ENCODE peak calls at places on chromosomes 16 and 17, in eight cellular contexts. P, N, W, G, E, K, D and H are unnamed samples.

GRCh38 chr17:41082565-41083136 is 1.3 kb upstream of the KRTAP4-7 start:
- DNase-seq in P (no peak), E (no peak), G (peak; percentile 58), N (no peak), K (no peak), W (no peak), D (no peak), H (no peak)

GRCh38 chr17:40069751-40070643 is 7.2 kb downstream of the THRA start:
- DNase-seq in N (no peak), E (peak; percentile 90), W (peak; percentile 53), P (no peak), D (peak; percentile 54), G (peak; percentile 24), K (no peak), H (peak; percentile 38)

GRCh38 chr17:59357929-59358328 is 26.5 kb downstream of the YPEL2 start:
- DNase-seq in P (no peak), W (no peak), D (no peak), N (no peak), E (no peak), K (no peak), G (peak; percentile 85), H (no peak)

GRCh38 chr17:4711671-4712111 is 1.3 kb downstream of the ARRB2 start:
- DNase-seq in W (no peak), P (no peak), K (no peak), N (no peak), G (no peak), E (no peak), D (peak; percentile 78), H (no peak)

GRCh38 chr16:1002399-1003161 is 21.0 kb downstream of the SOX8 start:
- DNase-seq in G (peak; percentile 69), K (no peak), D (no peak), E (no peak), P (no peak), W (peak; percentile 81), N (peak; percentile 34), H (peak; percentile 93)

GRCh38 chr16:2963074-2963610 is 933 bp upstream of the KREMEN2 start:
- DNase-seq in E (no peak), W (no peak), K (peak; percentile 60), N (no peak), P (no peak), G (no peak), D (no peak), H (no peak)

GRCh38 chr17:32741381-32741780 is 135.5 kb downstream of the MYO1D start:
- DNase-seq in E (no peak), G (no peak), W (no peak), K (no peak), N (no peak), D (no peak), P (no peak), H (no peak)

GRCh38 chr17:9612016-9612415 is 33.3 kb upstream of the USP43 start:
- DNase-seq in K (no peak), G (peak; percentile 2), D (no peak), P (no peak), N (no peak), W (no peak), E (no peak), H (no peak)

GRCh38 chr17:82160081-82160480 is 52.6 kb downstream of the CCDC57 start:
- DNase-seq in N (no peak), D (no peak), K (no peak), P (no peak), G (peak; percentile 85), E (peak; percentile 58), W (peak; percentile 52), H (no peak)

GRCh38 chr17:40068584-40068916 is 5.8 kb downstream of the THRA start:
- DNase-seq in K (no peak), P (no peak), E (no peak), N (no peak), D (no peak), W (no peak), G (no peak), H (no peak)

GRCh38 chr16:10933865-10934264 is 8.4 kb downstream of the DEXI start:
- DNase-seq in K (no peak), W (no peak), D (no peak), P (no peak), E (no peak), G (no peak), N (no peak), H (no peak)

GRCh38 chr17:16922386-16923096 is 49.4 kb downstream of the TNFRSF13B start:
- DNase-seq in E (no peak), N (no peak), K (no peak), W (no peak), P (no peak), D (no peak), G (no peak), H (peak; percentile 8)

GRCh38 chr16:70391881-70392481 is 45.3 kb downstream of the DDX19A start:
- DNase-seq in G (peak; percentile 43), N (no peak), P (no peak), E (no peak), D (no peak), K (peak; percentile 91), W (no peak), H (no peak)

GRCh38 chr16:85834741-85835140 is 35.2 kb downstream of the COX4I1 start:
- DNase-seq in K (no peak), G (no peak), D (no peak), W (no peak), N (no peak), E (no peak), P (no peak), H (no peak)

GRCh38 chr16:52283581-52284375 is 263.2 kb downstream of the TOX3 start:
- DNase-seq in G (no peak), D (no peak), N (no peak), E (no peak), W (no peak), K (no peak), P (no peak), H (no peak)

GRCh38 chr16:52283018-52283417 is 263.9 kb downstream of the TOX3 start:
- DNase-seq in E (no peak), K (no peak), W (no peak), G (peak; percentile 0), N (no peak), D (no peak), P (no peak), H (no peak)
- H3K4me3 ChIP-seq in E (no peak overlapping the region), K (no peak overlapping the region), W (no peak overlapping the region), G (no peak overlapping the region), N (no peak overlapping the region), D (no peak overlapping the region), P (no peak overlapping the region), H (no peak overlapping the region)

GRCh38 chr16:15856217-15856616 is 611 bp downstream of the MYH11 start:
- DNase-seq in K (no peak), G (no peak), E (no peak), N (no peak), W (no peak), D (no peak), P (no peak), H (no peak)

GRCh38 chr16:15856901-15857778 is at the start of gene MYH11:
- DNase-seq in W (no peak), N (no peak), P (no peak), K (no peak), G (peak; percentile 31), E (no peak), D (peak; percentile 14), H (no peak)

GRCh38 chr16:15855704-15856003 is 1.2 kb downstream of the MYH11 start:
- DNase-seq in N (no peak), G (no peak), W (no peak), P (no peak), K (no peak), E (no peak), D (no peak), H (no peak)

GRCh38 chr16:15858921-15859668 is 2.3 kb upstream of the MYH11 start:
- DNase-seq in G (no peak), P (no peak), D (no peak), N (no peak), K (no peak), E (no peak), W (no peak), H (no peak)

GRCh38 chr16:15857779-15858560 is 1.1 kb upstream of the MYH11 start:
- DNase-seq in K (no peak), D (no peak), P (peak; percentile 12), G (no peak), N (no peak), E (peak; percentile 21), W (peak; percentile 22), H (no peak)
- H3K27ac ChIP-seq in K (peak overlapping the region; percentile 19), D (no peak overlapping the region), P (no peak overlapping the region), G (no peak overlapping the region), N (no peak overlapping the region), E (peak overlapping the region; percentile 73), W (no peak overlapping the region), H (no peak overlapping the region)

GRCh38 chr17:74760404-74761105 is 12.1 kb downstream of the NHERF1 start:
- DNase-seq in E (peak; percentile 64), D (no peak), P (no peak), N (no peak), G (peak; percentile 53), K (no peak), W (no peak), H (no peak)

GRCh38 chr17:74766413-74766812 is 9.7 kb downstream of the NAT9 start:
- DNase-seq in N (no peak), D (no peak), P (no peak), W (no peak), K (no peak), E (no peak), G (no peak), H (no peak)

GRCh38 chr17:74761419-74761818 is 13.0 kb downstream of the NHERF1 start:
- DNase-seq in P (no peak), N (no peak), D (no peak), W (no peak), G (no peak), E (no peak), K (no peak), H (no peak)

GRCh38 chr17:74761931-74762330 is 13.5 kb downstream of the NHERF1 start:
- DNase-seq in D (no peak), W (no peak), K (no peak), P (no peak), E (no peak), G (no peak), N (no peak), H (no peak)

GRCh38 chr17:74763565-74764387 is 12.4 kb downstream of the NAT9 start:
- DNase-seq in W (no peak), E (no peak), G (no peak), K (no peak), D (no peak), P (no peak), N (no peak), H (no peak)
- H3K4me3 ChIP-seq in W (no peak overlapping the region), E (no peak overlapping the region), G (no peak overlapping the region), K (no peak overlapping the region), D (no peak overlapping the region), P (no peak overlapping the region), N (no peak overlapping the region), H (no peak overlapping the region)

DNA sequence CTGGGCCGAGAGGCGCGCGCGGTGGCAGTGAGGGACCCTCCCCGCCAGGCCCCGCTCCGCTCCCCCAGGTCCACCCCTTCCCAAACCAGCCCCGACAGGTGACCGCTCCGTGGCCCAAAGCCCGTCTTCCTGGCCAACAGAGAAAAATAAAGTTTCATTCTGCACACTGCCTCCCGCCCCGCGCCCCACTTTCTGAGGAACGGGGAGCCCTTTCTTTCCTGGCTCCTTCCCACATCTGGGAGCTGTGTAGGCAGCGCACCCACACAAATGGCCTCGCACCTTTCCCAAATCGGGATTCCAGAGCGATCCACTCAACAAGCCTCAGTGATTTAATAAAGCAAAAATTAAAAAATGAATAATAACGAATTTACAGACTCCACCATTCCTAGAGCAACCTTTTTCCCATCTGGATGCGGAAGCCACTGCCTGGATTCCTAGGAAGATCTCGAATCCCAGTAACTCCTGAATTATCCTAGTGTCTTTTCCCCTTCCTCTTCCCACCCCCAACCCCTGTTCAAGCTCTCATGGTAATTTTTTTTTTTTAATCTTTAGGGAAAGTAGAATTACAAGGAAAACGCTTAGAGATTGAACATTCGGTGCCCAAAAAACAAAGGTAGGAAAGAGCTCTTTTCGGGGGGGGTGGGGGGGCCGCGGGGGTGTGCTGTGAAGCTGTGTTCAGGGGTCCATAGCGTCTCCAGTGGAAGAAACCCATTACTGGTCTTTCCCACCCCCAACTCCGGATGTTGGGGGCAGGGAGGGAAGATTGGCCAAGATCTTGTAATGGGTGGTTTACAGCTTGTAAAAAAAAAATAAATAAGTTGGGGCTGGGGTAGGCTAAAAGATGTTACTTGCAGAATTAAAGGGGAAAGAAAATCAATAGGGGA is 1.6 kb downstream of the IGF2BP1 start:
- DNase-seq in K (no peak), G (no peak), E (no peak), W (peak; percentile 57), P (no peak), N (no peak), D (peak; percentile 53), H (peak; percentile 58)
- H3K27ac ChIP-seq in K (no peak overlapping the region), G (no peak overlapping the region), E (no peak overlapping the region), W (peak overlapping the region; percentile 80), P (no peak overlapping the region), N (peak overlapping the region; percentile 89), D (peak overlapping the region; percentile 96), H (peak overlapping the region; percentile 94)